ENCODE peak calls at places on chromosomes 12 and 14, in eight cellular contexts. U, A, P, N, Y, L, X and O are unnamed samples.

GRCh38 chr12:122976648-122976975 is 1.6 kb downstream of the OGFOD2 start:
- DNase-seq in N (no peak), A (no peak), L (no peak), U (no peak), P (no peak), X (no peak), Y (no peak), O (no peak)

GRCh38 chr14:32697704-32698103 is 241.0 kb upstream of the NPAS3 start:
- DNase-seq in P (no peak), X (no peak), A (peak; percentile 26), N (no peak), Y (no peak), U (peak; percentile 25), L (no peak), O (no peak)

GRCh38 chr14:89678715-89679220 is 261.7 kb upstream of the FOXN3 start:
- DNase-seq in P (no peak), X (no peak), A (peak; percentile 42), L (no peak), N (no peak), Y (no peak), U (no peak), O (no peak)

GRCh38 chr12:30970559-30971202 is 44.1 kb downstream of the TSPAN11 start:
- DNase-seq in P (no peak), A (peak; percentile 10), L (peak; percentile 30), N (no peak), U (no peak), X (no peak), Y (no peak), O (no peak)

GRCh38 chr12:47080725-47081502 is 1.2 kb upstream of the AMIGO2 start:
- DNase-seq in Y (no peak), P (no peak), U (peak; percentile 38), X (no peak), A (peak; percentile 70), L (no peak), N (no peak), O (peak; percentile 65)

GRCh38 chr12:11641522-11641921 is 8.0 kb upstream of the ETV6 start:
- DNase-seq in Y (no peak), A (no peak), X (no peak), L (no peak), U (no peak), N (no peak), P (no peak), O (no peak)

GRCh38 chr12:58369576-58369975 is 428.2 kb downstream of the ATP23 start:
- DNase-seq in X (no peak), A (no peak), U (no peak), L (no peak), N (no peak), P (no peak), Y (no peak), O (no peak)

GRCh38 chr12:75947171-75947723 is 84.3 kb downstream of the PHLDA1 start:
- DNase-seq in P (no peak), A (no peak), L (no peak), Y (no peak), U (no peak), X (no peak), N (no peak), O (no peak)

GRCh38 chr12:44582521-44582920 is 293.6 kb downstream of the NELL2 start:
- DNase-seq in U (no peak), X (no peak), L (no peak), N (no peak), P (no peak), Y (no peak), A (no peak), O (no peak)

GRCh38 chr12:106519587-106519986 is 63.2 kb upstream of the RFX4 start:
- DNase-seq in L (no peak), A (peak; percentile 54), Y (no peak), X (no peak), U (peak; percentile 45), P (no peak), N (peak; percentile 23), O (no peak)

GRCh38 chr12:64675795-64676194 is 65.5 kb downstream of the RASSF3 start:
- DNase-seq in Y (peak; percentile 20), P (no peak), N (peak; percentile 61), U (peak; percentile 71), A (peak; percentile 47), X (no peak), L (no peak), O (peak; percentile 90)

GRCh38 chr14:105466491-105467248 is 8.0 kb upstream of the CRIP2 start:
- DNase-seq in N (no peak), P (no peak), U (no peak), L (no peak), Y (no peak), X (no peak), A (no peak), O (no peak)

GRCh38 chr12:48957141-48958048 is at the start of gene ARF3:
- DNase-seq in L (peak; percentile 98), X (peak; percentile 96), U (peak; percentile 90), P (peak; percentile 82), Y (peak; percentile 96), N (peak; percentile 97), A (peak; percentile 94), O (peak; percentile 88)

GRCh38 chr14:35215110-35215872 is 76.9 kb upstream of the PSMA6 start:
- DNase-seq in N (peak; percentile 14), A (peak; percentile 76), U (peak; percentile 83), P (no peak), Y (no peak), X (peak; percentile 50), L (no peak), O (peak; percentile 30)

GRCh38 chr12:105476616-105477015 is 146.1 kb downstream of the C12orf75 start:
- DNase-seq in X (peak; percentile 34), Y (no peak), U (no peak), P (no peak), N (no peak), A (no peak), L (no peak), O (no peak)

GRCh38 chr12:120630139-120630895 is 10.1 kb upstream of the CABP1 start:
- DNase-seq in Y (peak; percentile 79), P (no peak), U (no peak), N (no peak), X (no peak), A (no peak), L (no peak), O (no peak)

GRCh38 chr14:64708148-64709004 is 4.2 kb downstream of the PLEKHG3 start:
- DNase-seq in Y (no peak), A (peak; percentile 29), U (no peak), L (no peak), X (no peak), P (no peak), N (no peak), O (no peak)

GRCh38 chr14:98189077-98189476 is 1082.9 kb downstream of the BCL11B start:
- DNase-seq in A (no peak), X (no peak), Y (no peak), N (no peak), L (no peak), U (no peak), P (no peak), O (no peak)

GRCh38 chr14:73758392-73759182 is 44.4 kb upstream of the PNMA1 start:
- DNase-seq in N (no peak), U (peak; percentile 56), P (peak; percentile 45), L (peak; percentile 78), Y (peak; percentile 73), A (peak; percentile 62), X (peak; percentile 82), O (peak; percentile 64)

GRCh38 chr12:100243137-100243536 is 23.7 kb downstream of the DEPDC4 start:
- DNase-seq in Y (no peak), A (no peak), U (no peak), P (no peak), N (no peak), L (no peak), X (no peak), O (no peak)

GRCh38 chr12:110813298-110813697 is 33.5 kb upstream of the CCDC63 start:
- DNase-seq in L (peak; percentile 21), Y (no peak), A (no peak), P (no peak), X (no peak), U (no peak), N (no peak), O (no peak)

GRCh38 chr12:88419794-88420193 is 160.5 kb downstream of the KITLG start:
- DNase-seq in X (no peak), N (no peak), L (no peak), Y (no peak), P (no peak), A (peak; percentile 65), U (no peak), O (no peak)

GRCh38 chr12:109261087-109261486 is 48.0 kb downstream of the FOXN4 start:
- DNase-seq in L (no peak), U (no peak), Y (no peak), A (no peak), X (no peak), P (no peak), N (no peak), O (no peak)

GRCh38 chr12:77914089-77914488 is 83.4 kb downstream of the NAV3 start:
- DNase-seq in X (no peak), N (no peak), P (no peak), Y (no peak), L (no peak), A (peak; percentile 26), U (no peak), O (no peak)

GRCh38 chr12:8018666-8019581 is 13.6 kb upstream of the FOXJ2 start:
- DNase-seq in L (no peak), N (no peak), U (no peak), A (peak; percentile 22), Y (no peak), X (peak; percentile 10), P (no peak), O (no peak)

GRCh38 chr12:24854908-24855307 is 94.0 kb downstream of the BCAT1 start:
- DNase-seq in P (no peak), N (peak; percentile 8), X (no peak), Y (no peak), L (no peak), A (peak; percentile 27), U (no peak), O (no peak)

GRCh38 chr12:76123301-76124212 is 39.1 kb upstream of the NAP1L1 start:
- DNase-seq in Y (no peak), X (no peak), N (no peak), P (no peak), L (no peak), U (peak; percentile 38), A (peak; percentile 42), O (no peak)

GRCh38 chr12:128684357-128684756 is 139.4 kb downstream of the SLC15A4 start:
- DNase-seq in X (no peak), A (no peak), U (no peak), L (no peak), N (no peak), P (no peak), Y (no peak), O (no peak)

GRCh38 chr12:112386726-112387125 is 4.5 kb upstream of the HECTD4 start:
- DNase-seq in L (no peak), Y (peak; percentile 20), X (no peak), P (no peak), N (no peak), U (peak; percentile 86), A (peak; percentile 93), O (no peak)